ENCODE peak calls at places on chromosomes 1 and 21, in seven cellular contexts. One of them, this sample, is unnamed.

GRCh38 chr1:161200992-161201827 is 957 bp upstream of the NDUFS2 start:
- DNase-seq in T-cell: no peak
- DNase-seq in COR-L47: no peak
- DNase-seq in psoas muscle: peak
- DNase-seq in body of pancreas: peak
- DNase-seq in stimulated activated CD4-positive, alpha-beta T cell treated with anti-CD3 and anti-CD28 coated beads, Interleukin-12 subunit alpha, Interleukin-12 subunit beta, amount 100 ng/mL, for 4 hours: no peak
- DNase-seq in stimulated activated CD8-positive, alpha-beta memory T cell treated with anti-CD3 and anti-CD28 coated beads, Interleukin-15, amount 100 ng/mL, for 4 hours: no peak
- DNase-seq in this sample: peak

GRCh38 chr1:75795703-75796193 is 934 bp upstream of the MSH4 start:
- DNase-seq in psoas muscle: no peak
- DNase-seq in stimulated activated CD4-positive, alpha-beta T cell treated with anti-CD3 and anti-CD28 coated beads, Interleukin-12 subunit alpha, Interleukin-12 subunit beta, amount 100 ng/mL, for 4 hours: no peak
- DNase-seq in stimulated activated CD8-positive, alpha-beta memory T cell treated with anti-CD3 and anti-CD28 coated beads, Interleukin-15, amount 100 ng/mL, for 4 hours: no peak
- DNase-seq in T-cell: no peak
- DNase-seq in body of pancreas: no peak
- DNase-seq in COR-L47: no peak
- DNase-seq in this sample: no peak

GRCh38 chr1:232174306-232174705 is 455.6 kb downstream of the SIPA1L2 start:
- DNase-seq in COR-L47: no peak
- DNase-seq in psoas muscle: no peak
- DNase-seq in stimulated activated CD4-positive, alpha-beta T cell treated with anti-CD3 and anti-CD28 coated beads, Interleukin-12 subunit alpha, Interleukin-12 subunit beta, amount 100 ng/mL, for 4 hours: no peak
- DNase-seq in stimulated activated CD8-positive, alpha-beta memory T cell treated with anti-CD3 and anti-CD28 coated beads, Interleukin-15, amount 100 ng/mL, for 4 hours: no peak
- DNase-seq in body of pancreas: no peak
- DNase-seq in T-cell: no peak
- DNase-seq in this sample: no peak

GRCh38 chr1:207389728-207390464 is 64.2 kb upstream of the CR2 start:
- DNase-seq in stimulated activated CD8-positive, alpha-beta memory T cell treated with anti-CD3 and anti-CD28 coated beads, Interleukin-15, amount 100 ng/mL, for 4 hours: no peak
- DNase-seq in body of pancreas: no peak
- DNase-seq in psoas muscle: no peak
- DNase-seq in T-cell: no peak
- DNase-seq in COR-L47: no peak
- DNase-seq in stimulated activated CD4-positive, alpha-beta T cell treated with anti-CD3 and anti-CD28 coated beads, Interleukin-12 subunit alpha, Interleukin-12 subunit beta, amount 100 ng/mL, for 4 hours: no peak
- DNase-seq in this sample: no peak

GRCh38 chr1:60487953-60488352 is 414.4 kb upstream of the C1orf87 start:
- DNase-seq in T-cell: no peak
- DNase-seq in psoas muscle: no peak
- DNase-seq in stimulated activated CD8-positive, alpha-beta memory T cell treated with anti-CD3 and anti-CD28 coated beads, Interleukin-15, amount 100 ng/mL, for 4 hours: no peak
- DNase-seq in COR-L47: no peak
- DNase-seq in stimulated activated CD4-positive, alpha-beta T cell treated with anti-CD3 and anti-CD28 coated beads, Interleukin-12 subunit alpha, Interleukin-12 subunit beta, amount 100 ng/mL, for 4 hours: no peak
- DNase-seq in body of pancreas: no peak
- DNase-seq in this sample: no peak

GRCh38 chr1:91057784-91058183 is 35.9 kb upstream of the ZNF644 start:
- DNase-seq in psoas muscle: no peak
- DNase-seq in T-cell: no peak
- DNase-seq in stimulated activated CD4-positive, alpha-beta T cell treated with anti-CD3 and anti-CD28 coated beads, Interleukin-12 subunit alpha, Interleukin-12 subunit beta, amount 100 ng/mL, for 4 hours: no peak
- DNase-seq in COR-L47: no peak
- DNase-seq in stimulated activated CD8-positive, alpha-beta memory T cell treated with anti-CD3 and anti-CD28 coated beads, Interleukin-15, amount 100 ng/mL, for 4 hours: no peak
- DNase-seq in body of pancreas: no peak
- DNase-seq in this sample: no peak

GRCh38 chr1:163406787-163407186 is 85.0 kb downstream of the NUF2 start:
- DNase-seq in T-cell: no peak
- DNase-seq in COR-L47: peak
- DNase-seq in stimulated activated CD8-positive, alpha-beta memory T cell treated with anti-CD3 and anti-CD28 coated beads, Interleukin-15, amount 100 ng/mL, for 4 hours: no peak
- DNase-seq in psoas muscle: no peak
- DNase-seq in stimulated activated CD4-positive, alpha-beta T cell treated with anti-CD3 and anti-CD28 coated beads, Interleukin-12 subunit alpha, Interleukin-12 subunit beta, amount 100 ng/mL, for 4 hours: no peak
- DNase-seq in body of pancreas: no peak
- DNase-seq in this sample: no peak

GRCh38 chr1:236515443-236515958 is 8.3 kb upstream of the LGALS8 start:
- DNase-seq in stimulated activated CD4-positive, alpha-beta T cell treated with anti-CD3 and anti-CD28 coated beads, Interleukin-12 subunit alpha, Interleukin-12 subunit beta, amount 100 ng/mL, for 4 hours: no peak
- DNase-seq in T-cell: no peak
- DNase-seq in psoas muscle: no peak
- DNase-seq in COR-L47: peak
- DNase-seq in stimulated activated CD8-positive, alpha-beta memory T cell treated with anti-CD3 and anti-CD28 coated beads, Interleukin-15, amount 100 ng/mL, for 4 hours: no peak
- DNase-seq in body of pancreas: peak
- DNase-seq in this sample: no peak

GRCh38 chr1:944341-945325 is 14.4 kb downstream of the NOC2L start:
- DNase-seq in body of pancreas: peak
- DNase-seq in T-cell: no peak
- DNase-seq in psoas muscle: no peak
- DNase-seq in stimulated activated CD8-positive, alpha-beta memory T cell treated with anti-CD3 and anti-CD28 coated beads, Interleukin-15, amount 100 ng/mL, for 4 hours: no peak
- DNase-seq in COR-L47: no peak
- DNase-seq in stimulated activated CD4-positive, alpha-beta T cell treated with anti-CD3 and anti-CD28 coated beads, Interleukin-12 subunit alpha, Interleukin-12 subunit beta, amount 100 ng/mL, for 4 hours: no peak
- DNase-seq in this sample: no peak

GRCh38 chr1:74316302-74316701 is 81.1 kb downstream of the TNNI3K start:
- DNase-seq in COR-L47: no peak
- DNase-seq in T-cell: no peak
- DNase-seq in stimulated activated CD8-positive, alpha-beta memory T cell treated with anti-CD3 and anti-CD28 coated beads, Interleukin-15, amount 100 ng/mL, for 4 hours: no peak
- DNase-seq in psoas muscle: no peak
- DNase-seq in stimulated activated CD4-positive, alpha-beta T cell treated with anti-CD3 and anti-CD28 coated beads, Interleukin-12 subunit alpha, Interleukin-12 subunit beta, amount 100 ng/mL, for 4 hours: no peak
- DNase-seq in body of pancreas: no peak
- DNase-seq in this sample: no peak

GRCh38 chr1:201626629-201627275 is 87.8 kb downstream of the NAV1 start:
- DNase-seq in stimulated activated CD8-positive, alpha-beta memory T cell treated with anti-CD3 and anti-CD28 coated beads, Interleukin-15, amount 100 ng/mL, for 4 hours: no peak
- DNase-seq in stimulated activated CD4-positive, alpha-beta T cell treated with anti-CD3 and anti-CD28 coated beads, Interleukin-12 subunit alpha, Interleukin-12 subunit beta, amount 100 ng/mL, for 4 hours: no peak
- DNase-seq in COR-L47: no peak
- DNase-seq in psoas muscle: no peak
- DNase-seq in body of pancreas: no peak
- DNase-seq in T-cell: no peak
- DNase-seq in this sample: no peak

GRCh38 chr1:221806236-221806635 is 64.3 kb upstream of the DUSP10 start:
- DNase-seq in body of pancreas: no peak
- DNase-seq in T-cell: no peak
- DNase-seq in COR-L47: no peak
- DNase-seq in stimulated activated CD4-positive, alpha-beta T cell treated with anti-CD3 and anti-CD28 coated beads, Interleukin-12 subunit alpha, Interleukin-12 subunit beta, amount 100 ng/mL, for 4 hours: no peak
- DNase-seq in stimulated activated CD8-positive, alpha-beta memory T cell treated with anti-CD3 and anti-CD28 coated beads, Interleukin-15, amount 100 ng/mL, for 4 hours: no peak
- DNase-seq in psoas muscle: no peak
- DNase-seq in this sample: no peak

GRCh38 chr1:66334311-66334710 is 199.6 kb upstream of the SGIP1 start:
- DNase-seq in stimulated activated CD8-positive, alpha-beta memory T cell treated with anti-CD3 and anti-CD28 coated beads, Interleukin-15, amount 100 ng/mL, for 4 hours: no peak
- DNase-seq in psoas muscle: no peak
- DNase-seq in stimulated activated CD4-positive, alpha-beta T cell treated with anti-CD3 and anti-CD28 coated beads, Interleukin-12 subunit alpha, Interleukin-12 subunit beta, amount 100 ng/mL, for 4 hours: no peak
- DNase-seq in COR-L47: no peak
- DNase-seq in T-cell: no peak
- DNase-seq in body of pancreas: no peak
- DNase-seq in this sample: no peak

GRCh38 chr1:29939086-29939485 is 702.8 kb downstream of the PTPRU start:
- DNase-seq in COR-L47: no peak
- DNase-seq in T-cell: no peak
- DNase-seq in psoas muscle: no peak
- DNase-seq in stimulated activated CD4-positive, alpha-beta T cell treated with anti-CD3 and anti-CD28 coated beads, Interleukin-12 subunit alpha, Interleukin-12 subunit beta, amount 100 ng/mL, for 4 hours: no peak
- DNase-seq in body of pancreas: no peak
- DNase-seq in stimulated activated CD8-positive, alpha-beta memory T cell treated with anti-CD3 and anti-CD28 coated beads, Interleukin-15, amount 100 ng/mL, for 4 hours: no peak
- DNase-seq in this sample: no peak

GRCh38 chr1:186974774-186975181 is 146.0 kb downstream of the PLA2G4A start:
- DNase-seq in psoas muscle: no peak
- DNase-seq in T-cell: no peak
- DNase-seq in stimulated activated CD8-positive, alpha-beta memory T cell treated with anti-CD3 and anti-CD28 coated beads, Interleukin-15, amount 100 ng/mL, for 4 hours: no peak
- DNase-seq in body of pancreas: no peak
- DNase-seq in COR-L47: no peak
- DNase-seq in stimulated activated CD4-positive, alpha-beta T cell treated with anti-CD3 and anti-CD28 coated beads, Interleukin-12 subunit alpha, Interleukin-12 subunit beta, amount 100 ng/mL, for 4 hours: no peak
- DNase-seq in this sample: no peak

GRCh38 chr21:34534522-34534921 is 22.5 kb upstream of the KCNE1 start:
- DNase-seq in stimulated activated CD8-positive, alpha-beta memory T cell treated with anti-CD3 and anti-CD28 coated beads, Interleukin-15, amount 100 ng/mL, for 4 hours: no peak
- DNase-seq in stimulated activated CD4-positive, alpha-beta T cell treated with anti-CD3 and anti-CD28 coated beads, Interleukin-12 subunit alpha, Interleukin-12 subunit beta, amount 100 ng/mL, for 4 hours: no peak
- DNase-seq in T-cell: no peak
- DNase-seq in psoas muscle: no peak
- DNase-seq in body of pancreas: no peak
- DNase-seq in COR-L47: no peak
- DNase-seq in this sample: no peak

GRCh38 chr1:117112063-117112462 is 9.5 kb downstream of the TRIM45 start:
- DNase-seq in psoas muscle: no peak
- DNase-seq in stimulated activated CD4-positive, alpha-beta T cell treated with anti-CD3 and anti-CD28 coated beads, Interleukin-12 subunit alpha, Interleukin-12 subunit beta, amount 100 ng/mL, for 4 hours: no peak
- DNase-seq in T-cell: no peak
- DNase-seq in body of pancreas: no peak
- DNase-seq in COR-L47: no peak
- DNase-seq in stimulated activated CD8-positive, alpha-beta memory T cell treated with anti-CD3 and anti-CD28 coated beads, Interleukin-15, amount 100 ng/mL, for 4 hours: no peak
- DNase-seq in this sample: no peak

GRCh38 chr1:234997201-234998173 is 131.2 kb downstream of the TOMM20 start:
- DNase-seq in T-cell: no peak
- DNase-seq in psoas muscle: peak
- DNase-seq in body of pancreas: peak
- DNase-seq in stimulated activated CD8-positive, alpha-beta memory T cell treated with anti-CD3 and anti-CD28 coated beads, Interleukin-15, amount 100 ng/mL, for 4 hours: no peak
- DNase-seq in stimulated activated CD4-positive, alpha-beta T cell treated with anti-CD3 and anti-CD28 coated beads, Interleukin-12 subunit alpha, Interleukin-12 subunit beta, amount 100 ng/mL, for 4 hours: no peak
- DNase-seq in COR-L47: peak
- DNase-seq in this sample: peak

GRCh38 chr1:201933840-201934430 is 12.4 kb downstream of the LMOD1 start:
- DNase-seq in psoas muscle: no peak
- DNase-seq in COR-L47: no peak
- DNase-seq in stimulated activated CD8-positive, alpha-beta memory T cell treated with anti-CD3 and anti-CD28 coated beads, Interleukin-15, amount 100 ng/mL, for 4 hours: no peak
- DNase-seq in stimulated activated CD4-positive, alpha-beta T cell treated with anti-CD3 and anti-CD28 coated beads, Interleukin-12 subunit alpha, Interleukin-12 subunit beta, amount 100 ng/mL, for 4 hours: no peak
- DNase-seq in body of pancreas: no peak
- DNase-seq in T-cell: no peak
- DNase-seq in this sample: no peak

This sample was measured in right atrium auricular region.